ENCODE peak calls at places on chromosomes 1 and 21, in seven cellular contexts. E, B, U, J, R, L and A are unnamed samples.

GRCh38 chr1:113507552-113508214 is 117.4 kb downstream of the MAGI3 start:
- DNase-seq in J (no peak), U (no peak), L (no peak), B (no peak), R (no peak), E (no peak), A (no peak)

GRCh38 chr1:220487297-220487820 is 40.6 kb upstream of the MARK1 start:
- DNase-seq in L (peak; percentile 43), J (peak; percentile 15), U (peak; percentile 47), R (no peak), B (peak; percentile 40), E (no peak), A (no peak)

GRCh38 chr1:108096089-108096488 is 104.1 kb downstream of the SLC25A24 start:
- DNase-seq in J (no peak), E (no peak), L (no peak), R (no peak), U (no peak), B (no peak), A (no peak)

GRCh38 chr1:168689726-168690602 is 39.0 kb downstream of the DPT start:
- DNase-seq in U (no peak), L (no peak), R (no peak), B (peak; percentile 68), E (no peak), J (peak; percentile 43), A (no peak)

GRCh38 chr1:74502432-74502831 is 10.0 kb downstream of the LRRC53 start:
- DNase-seq in U (peak; percentile 85), E (no peak), J (peak; percentile 1), R (no peak), L (peak; percentile 22), B (peak; percentile 56), A (no peak)

GRCh38 chr1:76190749-76191424 is 116.3 kb downstream of the ST6GALNAC3 start:
- DNase-seq in U (no peak), B (no peak), R (no peak), E (no peak), L (no peak), J (no peak), A (no peak)

GRCh38 chr1:29460211-29460610 is 223.9 kb downstream of the PTPRU start:
- DNase-seq in J (no peak), B (no peak), L (no peak), R (no peak), U (no peak), E (no peak), A (no peak)

GRCh38 chr1:158833269-158833668 is 2.1 kb downstream of the MNDA start:
- DNase-seq in L (no peak), J (no peak), R (no peak), U (no peak), B (no peak), E (no peak), A (no peak)

GRCh38 chr1:19654886-19655717 is 9.6 kb upstream of the HTR6 start:
- DNase-seq in B (no peak), L (no peak), R (no peak), J (no peak), U (no peak), E (no peak), A (no peak)

GRCh38 chr1:201949491-201949890 is 3.1 kb upstream of the LMOD1 start:
- DNase-seq in J (no peak), L (no peak), E (no peak), B (no peak), U (no peak), R (no peak), A (no peak)

GRCh38 chr1:46401964-46402626 is 8.0 kb downstream of the FAAH start:
- DNase-seq in R (no peak), L (peak; percentile 72), B (peak; percentile 83), E (peak; percentile 55), J (peak; percentile 31), U (peak; percentile 89), A (peak; percentile 77)

GRCh38 chr1:109769335-109770078 is 5.8 kb upstream of the EPS8L3 start:
- DNase-seq in U (no peak), J (no peak), B (peak; percentile 78), L (no peak), R (no peak), E (no peak), A (no peak)

GRCh38 chr1:170685166-170685565 is 21.2 kb downstream of the PRRX1 start:
- DNase-seq in L (no peak), B (peak; percentile 74), J (no peak), R (no peak), E (no peak), U (no peak), A (no peak)

GRCh38 chr1:230930986-230931385 is 47.7 kb downstream of the TTC13 start:
- DNase-seq in R (no peak), B (no peak), L (no peak), E (no peak), J (no peak), U (no peak), A (no peak)

GRCh38 chr1:234409328-234409727 is 36.1 kb downstream of the COA6 start:
- DNase-seq in J (peak; percentile 19), R (no peak), E (no peak), B (no peak), L (no peak), U (no peak), A (no peak)

GRCh38 chr1:92563457-92564216 is 76.9 kb upstream of the GFI1 start:
- DNase-seq in B (no peak), U (no peak), J (no peak), E (no peak), R (no peak), L (no peak), A (no peak)

GRCh38 chr1:206461602-206462455 is 8.4 kb upstream of the IKBKE start:
- DNase-seq in R (no peak), J (peak; percentile 66), B (peak; percentile 77), E (no peak), L (peak; percentile 75), U (peak; percentile 90), A (peak; percentile 86)

GRCh38 chr1:171901245-171901644 is 59.9 kb downstream of the DNM3 start:
- DNase-seq in R (no peak), J (no peak), U (no peak), L (no peak), B (no peak), E (no peak), A (no peak)

GRCh38 chr1:54051936-54052469 is 1.0 kb downstream of the TMEM59 start:
- DNase-seq in U (peak; percentile 9), J (no peak), B (peak; percentile 14), E (no peak), L (no peak), R (no peak), A (no peak)

GRCh38 chr1:31523012-31523411 is 53.3 kb upstream of the TINAGL1 start:
- DNase-seq in L (no peak), R (no peak), E (no peak), B (no peak), J (no peak), U (no peak), A (no peak)

GRCh38 chr1:19179597-19180271 is 30.3 kb downstream of the UBR4 start:
- DNase-seq in L (peak; percentile 53), E (no peak), R (no peak), J (peak; percentile 44), U (peak; percentile 55), B (peak; percentile 36), A (peak; percentile 33)

GRCh38 chr21:45367402-45368351 is 37.3 kb upstream of the COL18A1 start:
- DNase-seq in J (no peak), E (no peak), R (no peak), L (no peak), B (no peak), U (no peak), A (no peak)

GRCh38 chr1:43703836-43704235 is 3.5 kb upstream of the ST3GAL3 start:
- DNase-seq in U (no peak), R (no peak), L (no peak), J (no peak), B (peak; percentile 17), E (no peak), A (no peak)

GRCh38 chr1:76068542-76068941 is 6.0 kb upstream of the ST6GALNAC3 start:
- DNase-seq in J (peak; percentile 37), E (no peak), B (peak; percentile 23), L (no peak), R (no peak), U (no peak), A (no peak)

GRCh38 chr1:95084317-95085176 is 11.8 kb upstream of the ALG14 start:
- DNase-seq in E (no peak), U (peak; percentile 83), B (peak; percentile 22), L (peak; percentile 16), J (peak; percentile 46), R (no peak), A (peak; percentile 40)

GRCh38 chr1:203282720-203283542 is 22.4 kb upstream of the BTG2 start:
- DNase-seq in E (no peak), L (no peak), R (no peak), U (no peak), B (no peak), J (no peak), A (peak; percentile 99)

GRCh38 chr1:63124666-63125191 is 197.6 kb upstream of the FOXD3 start:
- DNase-seq in E (no peak), R (no peak), B (peak; percentile 95), L (no peak), U (no peak), J (no peak), A (no peak)
- H3K4me3 ChIP-seq in E (no peak overlapping the region), R (no peak overlapping the region), B (no peak overlapping the region), L (no peak overlapping the region), U (no peak overlapping the region), J (no peak overlapping the region), A (no peak overlapping the region)

DNA sequence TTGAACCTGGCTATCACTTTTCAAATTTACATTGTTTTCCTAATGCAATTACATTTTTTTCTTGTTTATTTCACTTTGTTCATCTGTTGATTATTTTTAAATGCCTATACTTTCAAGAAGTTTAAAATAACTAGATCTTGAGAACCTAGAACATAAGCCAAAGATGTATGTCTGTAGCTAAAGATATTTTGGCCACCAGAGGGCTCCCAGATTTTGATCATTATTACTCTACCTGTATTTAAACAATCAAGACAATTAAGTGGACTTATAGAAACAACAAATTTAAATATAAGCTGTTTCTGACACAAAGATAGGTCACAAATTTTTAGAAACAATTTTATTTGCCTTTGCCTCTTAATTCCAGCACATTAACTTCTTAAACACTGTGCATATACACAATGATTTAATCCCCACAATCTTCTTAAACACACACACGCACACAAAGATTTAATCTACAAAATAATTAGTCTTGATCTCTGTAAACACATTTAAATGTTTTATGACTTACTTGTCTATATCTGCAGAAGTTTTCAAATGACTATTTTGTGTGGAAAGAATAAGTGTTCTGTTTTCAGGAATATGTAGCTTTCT is 380.0 kb downstream of the DSCAM start:
- DNase-seq in R (no peak), J (peak; percentile 9), B (peak; percentile 39), U (peak; percentile 32), L (peak; percentile 7), E (no peak), A (peak; percentile 14)
- TF ChIP-seq CTCF in R (peak; percentile 41), J (peak; percentile 50), B (peak; percentile 39), U (no peak), L (peak; percentile 39), E (peak; percentile 13), A (no peak)

GRCh38 chr1:161082996-161083742 is 6.2 kb downstream of the NECTIN4 start:
- DNase-seq in J (peak; percentile 91), R (peak; percentile 41), L (peak; percentile 92), U (no peak), B (peak; percentile 93), E (peak; percentile 35), A (peak; percentile 51)
- H3K4me3 ChIP-seq in J (no peak overlapping the region), R (no peak overlapping the region), L (no peak overlapping the region), U (no peak overlapping the region), B (no peak overlapping the region), E (no peak overlapping the region), A (no peak overlapping the region)

DNA sequence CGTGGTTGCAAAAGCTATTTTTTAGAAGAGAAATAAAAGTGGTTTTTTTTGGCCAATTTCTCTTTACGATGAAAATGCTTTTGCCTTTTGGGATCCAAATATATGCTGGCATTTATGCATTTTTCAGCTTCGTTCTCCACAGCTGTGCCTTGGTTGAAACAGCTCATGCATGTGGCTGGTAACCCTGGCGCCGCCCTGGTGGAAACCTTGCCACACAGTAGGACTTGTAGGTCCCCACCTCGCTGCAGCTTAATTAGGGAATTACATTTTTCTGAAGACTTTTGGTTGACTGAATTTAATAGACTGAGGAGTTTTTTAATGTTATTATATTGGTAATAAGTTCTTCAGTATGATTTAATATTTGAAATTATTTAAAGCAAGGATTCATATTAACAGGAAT is 12.7 kb upstream of the PCP4 start:
- DNase-seq in L (no peak), U (peak; percentile 29), E (no peak), B (no peak), R (no peak), J (no peak), A (no peak)
- TF ChIP-seq CTCF in L (no peak), U (peak; percentile 50), E (no peak), B (no peak), R (no peak), J (no peak), A (no peak)